ENCODE peak calls at places on chromosome 5, in six cellular contexts. H is colonic mucosa; A is CD8-positive, alpha-beta T cell; B is GM23248; F is prostate gland; L is gastrocnemius medialis. D is an unnamed sample.

GRCh38 chr5:137735531-137736284 is at the start of gene KLHL3:
- DNase-seq in L (no peak), B (peak), A (peak), F (no peak), H (peak), D (no peak)

GRCh38 chr5:77590347-77590746 is 48.2 kb downstream of the OTP start:
- DNase-seq in H (no peak), B (no peak), A (no peak), L (no peak), F (no peak), D (no peak)

GRCh38 chr5:159953609-159954008 is 37.3 kb downstream of the ADRA1B start:
- DNase-seq in F (no peak), H (no peak), B (no peak), A (no peak), L (no peak), D (no peak)

GRCh38 chr5:61817472-61818326 is 485.6 kb downstream of the ZSWIM6 start:
- DNase-seq in A (no peak), B (peak), L (no peak), H (peak), F (peak), D (peak)

GRCh38 chr5:159887050-159887449 is 29.2 kb upstream of the ADRA1B start:
- DNase-seq in H (no peak), B (no peak), F (no peak), A (no peak), L (no peak), D (no peak)

GRCh38 chr5:54868511-54869483 is 116.6 kb downstream of the ESM1 start:
- DNase-seq in F (no peak), B (no peak), L (no peak), A (no peak), H (no peak), D (no peak)

GRCh38 chr5:104186100-104186499 is 623.5 kb upstream of the NUDT12 start:
- DNase-seq in A (no peak), H (no peak), L (peak), B (no peak), F (no peak), D (no peak)

GRCh38 chr5:138488481-138488945 is 23.2 kb downstream of the EGR1 start:
- DNase-seq in L (no peak), F (no peak), H (no peak), B (peak), A (no peak), D (no peak)

GRCh38 chr5:133675376-133676154 is 63.2 kb upstream of the FSTL4 start:
- DNase-seq in B (no peak), A (no peak), L (no peak), H (peak), F (no peak), D (no peak)

GRCh38 chr5:136769900-136770684 is 404.7 kb upstream of the TRPC7 start:
- DNase-seq in F (peak), A (no peak), B (peak), H (peak), L (peak), D (peak)

GRCh38 chr5:149466457-149466972 is 84.7 kb downstream of the CSNK1A1 start:
- DNase-seq in A (no peak), L (no peak), H (peak), F (no peak), B (peak), D (no peak)

GRCh38 chr5:10866913-10867312 is 105.9 kb upstream of the DAP start:
- DNase-seq in H (no peak), F (no peak), A (no peak), L (no peak), B (no peak), D (no peak)

GRCh38 chr5:936149-937144 is 43.8 kb downstream of the TRIP13 start:
- DNase-seq in F (no peak), B (no peak), L (no peak), H (no peak), A (no peak), D (no peak)

GRCh38 chr5:1190915-1191314 is 10.5 kb upstream of the SLC6A19 start:
- DNase-seq in B (no peak), A (no peak), H (no peak), F (no peak), L (no peak), D (no peak)

DNA sequence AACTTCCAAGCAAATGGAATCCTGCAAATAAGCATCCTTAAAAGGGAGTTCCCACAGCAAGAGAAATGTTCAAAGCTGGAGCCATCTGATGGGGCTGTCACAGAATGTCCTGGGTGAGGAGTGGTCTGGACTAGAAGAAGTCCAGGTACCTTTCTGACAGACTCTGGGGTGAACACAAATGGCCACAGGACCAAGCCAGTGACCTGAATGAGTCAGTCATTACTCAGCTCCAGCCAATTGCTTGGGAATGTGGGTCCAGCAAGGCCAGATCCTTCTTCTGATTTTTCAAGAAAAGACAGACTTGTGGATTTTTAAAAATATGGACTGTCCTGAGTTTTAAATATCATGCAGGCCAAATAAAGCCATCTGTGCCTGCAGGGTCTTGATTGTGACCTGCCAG is 30.1 kb downstream of the GALNT10 start:
- DNase-seq in L (no peak), A (no peak), B (peak), H (no peak), F (no peak), D (no peak)
- H3K27ac ChIP-seq in L (no peak), A (no peak), B (peak), H (no peak), F (no peak), D (no peak)

GRCh38 chr5:31158686-31159085 is 34.8 kb upstream of the CDH6 start:
- DNase-seq in H (no peak), A (no peak), B (no peak), L (no peak), F (no peak), D (no peak)

GRCh38 chr5:31157719-31158118 is 35.8 kb upstream of the CDH6 start:
- DNase-seq in B (no peak), A (no peak), F (no peak), H (no peak), L (no peak), D (no peak)

GRCh38 chr5:31165729-31166128 is 27.8 kb upstream of the CDH6 start:
- DNase-seq in L (no peak), F (no peak), H (no peak), A (no peak), B (no peak), D (no peak)

GRCh38 chr5:31156761-31157160 is 36.7 kb upstream of the CDH6 start:
- DNase-seq in F (no peak), B (no peak), L (no peak), A (no peak), H (no peak), D (no peak)

DNA sequence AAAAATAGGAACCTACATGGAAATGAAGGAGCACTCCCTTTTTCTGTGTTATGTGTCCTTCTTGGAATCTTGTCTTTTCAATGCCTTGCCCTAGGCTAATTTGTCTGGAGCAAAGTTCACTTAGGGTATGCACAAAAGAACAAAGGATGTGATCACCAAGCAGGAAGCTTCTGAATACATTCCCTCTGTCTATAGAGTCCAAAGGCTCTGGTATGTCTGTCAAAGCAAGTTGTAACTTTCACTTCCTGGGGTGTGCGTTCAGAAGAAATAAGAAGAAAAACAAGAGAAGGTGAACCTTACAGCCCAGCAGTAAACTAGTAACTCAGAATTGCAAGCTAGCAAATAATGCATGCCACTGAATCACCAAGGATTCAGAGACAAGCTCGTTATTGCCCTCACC is 31.7 kb upstream of the CDH6 start:
- DNase-seq in H (peak), B (peak), A (no peak), F (no peak), L (no peak), D (no peak)
- H3K27ac ChIP-seq in H (no peak), B (no peak), A (no peak), F (no peak), L (no peak), D (no peak)

DNA sequence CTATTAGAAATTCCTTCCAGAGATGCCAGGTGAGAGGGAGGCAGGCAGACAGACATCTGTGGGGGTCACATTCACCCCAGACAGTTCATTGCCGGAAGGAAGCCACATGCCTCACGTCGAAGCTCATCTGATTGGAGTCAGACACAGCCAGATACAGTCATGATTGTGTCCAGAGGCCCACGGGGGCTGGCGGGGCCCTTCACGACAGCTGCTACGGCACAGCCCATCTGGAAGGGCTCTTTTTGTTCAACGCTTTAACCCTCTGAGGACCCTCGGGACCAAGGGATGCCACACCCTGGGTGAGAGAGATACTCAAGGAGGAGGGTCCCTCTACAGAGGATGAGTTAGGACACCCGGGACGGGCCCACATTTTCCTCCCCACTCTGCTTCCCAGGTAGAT is 31.9 kb upstream of the GABRP start:
- DNase-seq in F (no peak), L (no peak), H (no peak), A (no peak), B (no peak), D (no peak)
- H3K27ac ChIP-seq in F (peak), L (no peak), H (no peak), A (no peak), B (no peak), D (no peak)

GRCh38 chr5:100828071-100828689 is 74.9 kb downstream of the ST8SIA4 start:
- DNase-seq in B (peak), L (no peak), A (no peak), H (no peak), F (no peak), D (no peak)
- H3K27ac ChIP-seq in B (no peak), L (peak), A (no peak), H (peak), F (no peak), D (no peak)

GRCh38 chr5:67640011-67640410 is 443.4 kb upstream of the CD180 start:
- DNase-seq in B (no peak), L (no peak), F (no peak), A (no peak), H (no peak), D (no peak)
- H3K27ac ChIP-seq in B (no peak), L (peak), F (no peak), A (no peak), H (no peak), D (no peak)

D was measured in substantia nigra.